ENCODE peak calls at places on chromosomes 1 and 21, in six cellular contexts. B is K562, Z is GM12878, P is HepG2, H is HCT116, A is H1. E is an unnamed sample.

GRCh38 chr21:40625991-40626390 is 221.0 kb downstream of the DSCAM start:
- DNase-seq in Z (no peak), B (no peak), P (no peak), A (no peak), H (no peak), E (no peak)

GRCh38 chr1:184186167-184186566 is 134.6 kb downstream of the TSEN15 start:
- DNase-seq in Z (no peak), B (no peak), A (no peak), H (no peak), P (peak), E (no peak)

GRCh38 chr1:199794105-199794863 is 233.2 kb upstream of the NR5A2 start:
- DNase-seq in A (no peak), Z (no peak), P (no peak), H (no peak), B (no peak), E (no peak)

GRCh38 chr1:92804721-92805169 is 19.8 kb upstream of the EVI5 start:
- DNase-seq in Z (no peak), A (no peak), P (peak), H (peak), B (peak), E (no peak)

GRCh38 chr1:16393255-16394177 is 26.5 kb downstream of the SZRD1 start:
- DNase-seq in H (no peak), P (no peak), A (no peak), B (no peak), Z (no peak), E (no peak)

GRCh38 chr1:86388228-86388627 is 7.9 kb downstream of the ODF2L start:
- DNase-seq in B (no peak), A (no peak), Z (no peak), P (no peak), H (no peak), E (no peak)

GRCh38 chr1:45205000-45205909 is 1.1 kb downstream of the ZSWIM5 start:
- DNase-seq in P (peak), B (no peak), H (no peak), A (no peak), Z (no peak), E (peak)

GRCh38 chr21:29953072-29953471 is 13.3 kb upstream of the GRIK1 start:
- DNase-seq in A (no peak), P (no peak), H (no peak), Z (no peak), B (no peak), E (no peak)

GRCh38 chr21:32562915-32563314 is 22.4 kb downstream of the TCP10L start:
- DNase-seq in Z (no peak), B (no peak), H (no peak), P (no peak), A (no peak), E (no peak)

GRCh38 chr1:101748077-101748476 is 248.6 kb downstream of the OLFM3 start:
- DNase-seq in Z (no peak), B (no peak), H (no peak), A (no peak), P (no peak), E (no peak)

GRCh38 chr1:172708452-172708851 is 49.5 kb downstream of the FASLG start:
- DNase-seq in Z (no peak), H (no peak), P (no peak), B (no peak), A (no peak), E (no peak)

GRCh38 chr1:10834770-10835412 is 38.4 kb upstream of the CASZ1 start:
- DNase-seq in H (no peak), A (no peak), P (no peak), B (no peak), Z (no peak), E (no peak)

GRCh38 chr21:25515484-25516405 is 91.5 kb downstream of the MRPL39 start:
- DNase-seq in P (no peak), B (no peak), H (no peak), A (no peak), Z (no peak), E (no peak)

GRCh38 chr1:197955486-197956394 is 38.6 kb downstream of the LHX9 start:
- DNase-seq in A (no peak), H (no peak), B (no peak), Z (no peak), P (peak), E (no peak)

GRCh38 chr1:23452011-23452411 is 27.5 kb upstream of the TCEA3 start:
- DNase-seq in H (peak), Z (no peak), A (no peak), B (no peak), P (no peak), E (no peak)

GRCh38 chr1:77063118-77063517 is 156.1 kb downstream of the PIGK start:
- DNase-seq in H (no peak), Z (no peak), A (no peak), B (no peak), P (no peak), E (no peak)
- TF ChIP-seq YY1 in H (no peak), Z (no peak), A (no peak), B (no peak), P (no peak), E (no peak)

GRCh38 chr1:5914676-5915285 is 77.4 kb downstream of the NPHP4 start:
- DNase-seq in P (no peak), A (no peak), B (no peak), Z (no peak), H (no peak), E (no peak)
- TF ChIP-seq ZNF274 in P (no peak), A (no peak), B (no peak), Z (no peak), H (no peak), E (no peak)

GRCh38 chr1:201637282-201638076 is 98.6 kb downstream of the NAV1 start:
- DNase-seq in Z (no peak), A (no peak), H (no peak), P (no peak), B (peak), E (no peak)
- TF ChIP-seq YY1 in Z (no peak), A (no peak), H (no peak), P (no peak), B (no peak), E (no peak)

DNA sequence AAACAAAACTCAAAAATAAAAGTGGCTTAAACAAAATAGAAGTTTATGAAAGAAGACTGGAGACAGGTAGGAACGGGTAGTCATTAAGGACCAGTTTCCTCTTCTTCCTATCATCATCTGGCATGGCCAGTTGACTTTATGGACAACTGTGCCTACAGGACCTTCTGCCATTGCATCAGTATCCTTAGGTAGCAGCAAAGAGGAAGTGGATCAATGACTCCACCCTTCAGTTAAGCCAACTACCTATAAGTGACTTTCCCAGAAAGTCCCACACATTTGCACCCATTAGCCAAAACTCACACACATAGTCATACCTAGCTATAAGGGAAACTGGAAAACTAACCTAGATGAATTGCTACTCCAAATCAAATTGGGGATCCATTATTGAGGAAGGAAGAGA is 51.7 kb downstream of the RASAL2 start:
- DNase-seq in Z (no peak), A (no peak), B (no peak), H (no peak), P (no peak), E (no peak)
- TF ChIP-seq ZNF274 in Z (no peak), A (no peak), B (no peak), H (no peak), P (no peak), E (no peak)